ENCODE peak calls at places on chromosomes 2 and 18, in five cellular contexts. One of them, this sample, is unnamed. For H3K9me3, the result is how much of the 10 kb centered on the place peaks cover.

GRCh38 chr2:232994446-232994845 is 18.6 kb downstream of the NGEF start:
- DNase-seq in fibroblast of lung: no peak
- DNase-seq in astrocyte: no peak
- DNase-seq in heart left ventricle: no peak
- DNase-seq in MM.1S: no peak
- DNase-seq in this sample: no peak

GRCh38 chr2:13005761-13006336 is 289.1 kb downstream of the TRIB2 start:
- DNase-seq in heart left ventricle: peak
- DNase-seq in fibroblast of lung: peak
- DNase-seq in MM.1S: no peak
- DNase-seq in astrocyte: no peak
- DNase-seq in this sample: no peak

GRCh38 chr2:188983427-188984101 is 9.4 kb downstream of the COL3A1 start:
- DNase-seq in astrocyte: peak
- DNase-seq in MM.1S: no peak
- DNase-seq in heart left ventricle: no peak
- DNase-seq in fibroblast of lung: peak
- DNase-seq in this sample: peak

GRCh38 chr2:31171142-31171541 is 32.9 kb upstream of the GALNT14 start:
- DNase-seq in heart left ventricle: no peak
- DNase-seq in MM.1S: no peak
- DNase-seq in fibroblast of lung: no peak
- DNase-seq in astrocyte: no peak
- DNase-seq in this sample: no peak

GRCh38 chr2:63052411-63053234 is 2.0 kb downstream of the OTX1 start:
- DNase-seq in MM.1S: no peak
- DNase-seq in fibroblast of lung: no peak
- DNase-seq in heart left ventricle: no peak
- DNase-seq in astrocyte: no peak
- DNase-seq in this sample: no peak

GRCh38 chr2:182240862-182241371 is 185.9 kb downstream of the PDE1A start:
- DNase-seq in MM.1S: peak
- DNase-seq in heart left ventricle: peak
- DNase-seq in astrocyte: peak
- DNase-seq in fibroblast of lung: peak
- DNase-seq in this sample: no peak

GRCh38 chr2:140893685-140894084 is 1237.1 kb downstream of the LRP1B start:
- DNase-seq in astrocyte: peak
- DNase-seq in heart left ventricle: no peak
- DNase-seq in MM.1S: no peak
- DNase-seq in fibroblast of lung: peak
- DNase-seq in this sample: peak

GRCh38 chr2:70807102-70807827 is 13.1 kb downstream of the CLEC4F start:
- DNase-seq in MM.1S: no peak
- DNase-seq in heart left ventricle: no peak
- DNase-seq in fibroblast of lung: no peak
- DNase-seq in astrocyte: no peak
- DNase-seq in this sample: no peak

GRCh38 chr18:59877366-59877765 is 22.4 kb upstream of the PMAIP1 start:
- DNase-seq in astrocyte: no peak
- DNase-seq in MM.1S: no peak
- DNase-seq in fibroblast of lung: no peak
- DNase-seq in heart left ventricle: no peak
- DNase-seq in this sample: no peak

GRCh38 chr2:237322564-237322963 is 91.4 kb downstream of the COL6A3 start:
- DNase-seq in heart left ventricle: no peak
- DNase-seq in astrocyte: no peak
- DNase-seq in fibroblast of lung: no peak
- DNase-seq in MM.1S: peak
- DNase-seq in this sample: no peak

GRCh38 chr2:98985905-98986666 is 50.1 kb upstream of the CRACDL start:
- DNase-seq in heart left ventricle: no peak
- DNase-seq in MM.1S: no peak
- DNase-seq in astrocyte: no peak
- DNase-seq in fibroblast of lung: no peak
- DNase-seq in this sample: no peak

GRCh38 chr2:238423561-238424312 is 3.0 kb upstream of the ASB1 start:
- DNase-seq in fibroblast of lung: no peak
- DNase-seq in heart left ventricle: no peak
- DNase-seq in astrocyte: peak
- DNase-seq in MM.1S: no peak
- DNase-seq in this sample: no peak

GRCh38 chr18:44744206-44745180 is 63.8 kb downstream of the SETBP1 start:
- DNase-seq in astrocyte: no peak
- DNase-seq in MM.1S: no peak
- DNase-seq in heart left ventricle: peak
- DNase-seq in fibroblast of lung: no peak
- DNase-seq in this sample: no peak

GRCh38 chr18:8584798-8585197 is 24.4 kb upstream of the RAB12 start:
- DNase-seq in MM.1S: no peak
- DNase-seq in fibroblast of lung: no peak
- DNase-seq in heart left ventricle: no peak
- DNase-seq in astrocyte: no peak
- DNase-seq in this sample: no peak

GRCh38 chr2:239459056-239459455 is 58.2 kb upstream of the HDAC4 start:
- DNase-seq in MM.1S: no peak
- DNase-seq in astrocyte: no peak
- DNase-seq in heart left ventricle: no peak
- DNase-seq in fibroblast of lung: no peak
- DNase-seq in this sample: no peak

GRCh38 chr2:106104332-106105062 is 89.6 kb downstream of the UXS1 start:
- DNase-seq in astrocyte: peak
- DNase-seq in MM.1S: peak
- DNase-seq in fibroblast of lung: peak
- DNase-seq in heart left ventricle: no peak
- DNase-seq in this sample: peak

GRCh38 chr18:36419913-36420531 is 122.5 kb downstream of the FHOD3 start:
- DNase-seq in heart left ventricle: no peak
- DNase-seq in fibroblast of lung: no peak
- DNase-seq in astrocyte: peak
- DNase-seq in MM.1S: peak
- DNase-seq in this sample: no peak

GRCh38 chr2:204503869-204504268 is 41.4 kb upstream of the PARD3B start:
- DNase-seq in heart left ventricle: no peak
- DNase-seq in astrocyte: peak
- DNase-seq in fibroblast of lung: no peak
- DNase-seq in MM.1S: no peak
- DNase-seq in this sample: no peak

GRCh38 chr18:55422456-55423185 is 165.4 kb downstream of the TCF4 start:
- DNase-seq in fibroblast of lung: peak
- DNase-seq in MM.1S: no peak
- DNase-seq in astrocyte: peak
- DNase-seq in heart left ventricle: peak
- DNase-seq in this sample: peak

GRCh38 chr2:104127049-104127770 is 726.7 kb upstream of the POU3F3 start:
- DNase-seq in fibroblast of lung: no peak
- DNase-seq in MM.1S: no peak
- DNase-seq in astrocyte: no peak
- DNase-seq in heart left ventricle: no peak
- DNase-seq in this sample: no peak

DNA sequence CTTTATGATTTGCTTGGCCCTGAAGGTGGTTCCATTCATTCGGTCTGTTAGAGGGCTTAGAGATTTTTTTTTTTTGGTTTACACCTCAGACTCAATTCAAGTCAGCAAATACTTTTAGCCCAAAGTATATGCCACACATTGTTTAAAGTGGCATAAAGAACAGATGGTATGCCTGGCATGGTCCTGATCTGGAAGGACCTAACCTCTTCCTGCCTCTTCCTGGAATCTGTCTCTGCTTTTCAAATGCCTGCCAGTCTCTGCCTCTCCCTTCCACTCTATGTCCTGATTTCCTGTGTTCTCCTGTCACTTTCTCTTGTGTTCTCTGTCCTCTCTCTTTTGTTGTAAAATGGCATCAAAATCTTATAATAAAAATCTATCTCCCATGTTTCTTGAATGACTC is 158.0 kb downstream of the ANKRD30B start:
- DNase-seq in MM.1S: no peak
- DNase-seq in heart left ventricle: no peak
- DNase-seq in fibroblast of lung: no peak
- DNase-seq in astrocyte: no peak
- DNase-seq in this sample: no peak
- H3K9me3 ChIP-seq in MM.1S: under half
- H3K9me3 ChIP-seq in heart left ventricle: under half
- H3K9me3 ChIP-seq in fibroblast of lung: under half
- H3K9me3 ChIP-seq in astrocyte: under half
- H3K9me3 ChIP-seq in this sample: under half

GRCh38 chr18:76980663-76981387 is 151.8 kb downstream of the MBP start:
- DNase-seq in heart left ventricle: no peak
- DNase-seq in MM.1S: no peak
- DNase-seq in fibroblast of lung: peak
- DNase-seq in astrocyte: no peak
- DNase-seq in this sample: no peak
- H3K4me3 ChIP-seq in heart left ventricle: no peak
- H3K4me3 ChIP-seq in MM.1S: no peak
- H3K4me3 ChIP-seq in fibroblast of lung: no peak
- H3K4me3 ChIP-seq in astrocyte: no peak
- H3K4me3 ChIP-seq in this sample: no peak

GRCh38 chr18:70634576-70635147 is 345.8 kb downstream of the SOCS6 start:
- DNase-seq in heart left ventricle: no peak
- DNase-seq in fibroblast of lung: no peak
- DNase-seq in astrocyte: no peak
- DNase-seq in MM.1S: no peak
- DNase-seq in this sample: peak

GRCh38 chr18:70641156-70641775 is 352.4 kb downstream of the SOCS6 start:
- DNase-seq in fibroblast of lung: no peak
- DNase-seq in MM.1S: no peak
- DNase-seq in heart left ventricle: no peak
- DNase-seq in astrocyte: no peak
- DNase-seq in this sample: no peak

GRCh38 chr18:70640336-70640887 is 351.6 kb downstream of the SOCS6 start:
- DNase-seq in astrocyte: no peak
- DNase-seq in heart left ventricle: no peak
- DNase-seq in fibroblast of lung: no peak
- DNase-seq in MM.1S: peak
- DNase-seq in this sample: no peak

DNA sequence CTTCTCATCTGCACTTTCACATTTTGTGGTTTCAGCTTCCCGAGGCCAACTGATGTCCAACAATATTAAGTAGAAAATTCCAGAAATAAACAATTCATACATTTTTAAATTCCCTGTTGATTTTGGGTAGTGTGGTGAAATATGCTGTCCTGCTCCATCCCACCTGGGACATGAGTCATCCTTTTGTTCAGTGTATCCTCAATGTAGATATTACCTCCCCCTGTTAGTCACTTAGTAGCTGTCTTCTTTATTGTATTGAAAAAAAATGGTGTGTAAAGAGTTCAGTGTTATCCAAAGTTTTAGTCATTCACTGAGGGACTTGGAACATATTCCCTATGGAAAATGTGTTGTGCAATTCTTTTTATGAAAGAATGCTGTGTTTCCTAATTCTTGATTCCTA is 348.1 kb downstream of the SOCS6 start:
- DNase-seq in astrocyte: peak
- DNase-seq in heart left ventricle: no peak
- DNase-seq in fibroblast of lung: no peak
- DNase-seq in MM.1S: no peak
- DNase-seq in this sample: no peak
- H3K9me3 ChIP-seq in astrocyte: under half
- H3K9me3 ChIP-seq in heart left ventricle: under half
- H3K9me3 ChIP-seq in fibroblast of lung: under half
- H3K9me3 ChIP-seq in MM.1S: under half
- H3K9me3 ChIP-seq in this sample: under half

GRCh38 chr2:213237251-213237650 is 47.0 kb upstream of the SPAG16 start:
- DNase-seq in heart left ventricle: no peak
- DNase-seq in MM.1S: no peak
- DNase-seq in fibroblast of lung: peak
- DNase-seq in astrocyte: no peak
- DNase-seq in this sample: peak
- H3K4me3 ChIP-seq in heart left ventricle: no peak
- H3K4me3 ChIP-seq in MM.1S: no peak
- H3K4me3 ChIP-seq in fibroblast of lung: no peak
- H3K4me3 ChIP-seq in astrocyte: no peak
- H3K4me3 ChIP-seq in this sample: peak

DNA sequence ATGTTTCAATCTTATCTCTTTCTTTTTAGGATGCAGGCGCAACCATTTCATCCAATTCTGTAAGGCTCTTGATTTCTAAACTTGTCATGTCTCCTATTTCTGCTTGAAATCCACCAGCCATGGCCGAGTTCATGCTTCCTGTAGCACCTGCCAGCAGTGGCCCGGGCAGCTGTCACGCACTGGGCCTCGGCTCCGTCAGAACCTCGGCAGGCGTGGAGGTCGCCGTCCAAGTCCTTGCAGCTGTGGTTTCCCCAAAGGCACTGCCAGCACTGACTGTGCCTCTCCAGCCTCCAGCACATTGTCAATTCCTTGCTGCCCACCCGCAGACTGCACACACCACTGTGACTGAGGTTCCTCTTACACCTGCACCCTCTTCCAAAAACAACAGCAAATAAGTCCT is 188.7 kb upstream of the SALL3 start:
- DNase-seq in fibroblast of lung: no peak
- DNase-seq in astrocyte: no peak
- DNase-seq in MM.1S: no peak
- DNase-seq in heart left ventricle: no peak
- DNase-seq in this sample: no peak
- H3K9me3 ChIP-seq in fibroblast of lung: under half
- H3K9me3 ChIP-seq in astrocyte: under half
- H3K9me3 ChIP-seq in MM.1S: under half
- H3K9me3 ChIP-seq in heart left ventricle: under half
- H3K9me3 ChIP-seq in this sample: under half

GRCh38 chr2:127887452-127888219 is 1.9 kb upstream of the AMMECR1L start:
- DNase-seq in fibroblast of lung: peak
- DNase-seq in MM.1S: no peak
- DNase-seq in heart left ventricle: no peak
- DNase-seq in astrocyte: no peak
- DNase-seq in this sample: peak
- H3K4me3 ChIP-seq in fibroblast of lung: peak
- H3K4me3 ChIP-seq in MM.1S: no peak
- H3K4me3 ChIP-seq in heart left ventricle: peak
- H3K4me3 ChIP-seq in astrocyte: peak
- H3K4me3 ChIP-seq in this sample: peak

DNA sequence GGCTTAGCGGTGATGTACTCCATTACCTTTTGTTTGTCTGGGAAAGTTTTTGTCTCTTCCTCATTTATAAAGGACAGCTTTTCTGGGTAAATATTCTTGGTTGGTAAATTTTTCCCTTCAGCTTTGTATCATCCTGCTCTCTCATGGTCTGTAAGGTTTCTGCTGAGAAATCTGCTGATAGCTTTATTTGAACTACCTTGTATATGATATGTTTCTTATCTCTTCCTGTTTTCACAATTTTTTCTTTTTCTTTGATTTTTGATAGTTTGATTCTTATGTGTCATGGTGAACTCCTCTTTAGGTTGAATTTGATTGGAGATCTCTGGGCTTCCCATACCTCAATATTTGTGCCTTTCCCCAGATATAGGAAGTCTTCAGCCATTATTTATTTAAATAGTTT is 44.7 kb downstream of the MSTN start:
- DNase-seq in heart left ventricle: no peak
- DNase-seq in astrocyte: no peak
- DNase-seq in fibroblast of lung: no peak
- DNase-seq in MM.1S: no peak
- DNase-seq in this sample: no peak
- H3K9me3 ChIP-seq in heart left ventricle: under half
- H3K9me3 ChIP-seq in astrocyte: under half
- H3K9me3 ChIP-seq in fibroblast of lung: under half
- H3K9me3 ChIP-seq in MM.1S: under half
- H3K9me3 ChIP-seq in this sample: under half

DNA sequence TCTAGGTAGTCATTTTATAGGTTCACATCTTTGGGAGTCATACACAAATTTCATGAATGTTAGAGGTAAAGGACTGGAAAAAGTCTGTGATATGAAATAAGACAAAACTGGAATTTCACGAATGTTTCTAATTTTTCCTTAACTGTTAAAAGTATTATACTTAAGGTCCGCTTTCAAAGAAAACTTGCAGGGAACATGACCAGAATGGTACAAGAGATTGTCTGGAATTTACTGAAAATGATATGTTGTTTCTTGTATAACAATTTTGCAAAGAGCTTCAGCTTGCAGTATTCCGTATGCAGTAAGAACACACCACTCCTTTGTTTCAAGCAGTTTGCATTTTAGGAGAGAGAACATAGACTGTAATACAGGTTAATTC is 1.6 kb downstream of the DDX1 start:
- DNase-seq in MM.1S: no peak
- DNase-seq in fibroblast of lung: no peak
- DNase-seq in heart left ventricle: no peak
- DNase-seq in astrocyte: no peak
- DNase-seq in this sample: no peak
- H3K4me3 ChIP-seq in MM.1S: no peak
- H3K4me3 ChIP-seq in fibroblast of lung: no peak
- H3K4me3 ChIP-seq in heart left ventricle: no peak
- H3K4me3 ChIP-seq in astrocyte: peak
- H3K4me3 ChIP-seq in this sample: peak

This sample was measured in adipocyte.